ENCODE peak calls at places on chromosome 11, in four cellular contexts. N is tibial nerve, Q is progenitor cell of endocrine pancreas, A is neural progenitor cell. U is an unnamed sample.

GRCh38 chr11:110184974-110185597 is 91.9 kb downstream of the ZC3H12C start:
- DNase-seq in N (peak), A (no peak), Q (no peak), U (no peak)

GRCh38 chr11:128630367-128631230 is 43.2 kb upstream of the ETS1 start:
- DNase-seq in A (peak), Q (peak), N (peak), U (peak)

GRCh38 chr11:58958500-58958899 is 19.2 kb downstream of the GLYATL1 start:
- DNase-seq in Q (no peak), N (peak), A (peak), U (peak)

GRCh38 chr11:14357843-14358728 is 897 bp downstream of the RRAS2 start:
- DNase-seq in A (peak), N (no peak), Q (peak), U (peak)

GRCh38 chr11:17528181-17528691 is 16.0 kb downstream of the USH1C start:
- DNase-seq in N (peak), A (peak), Q (peak), U (no peak)

GRCh38 chr11:2536440-2536989 is 91.7 kb downstream of the KCNQ1 start:
- DNase-seq in Q (no peak), N (no peak), A (no peak), U (no peak)

GRCh38 chr11:130909650-130910049 is 6.6 kb downstream of the SNX19 start:
- DNase-seq in Q (no peak), N (no peak), A (no peak), U (no peak)

GRCh38 chr11:46050065-46050464 is 71.2 kb downstream of the PHF21A start:
- DNase-seq in A (peak), N (no peak), Q (no peak), U (no peak)

GRCh38 chr11:2272946-2273280 is 2.5 kb upstream of the ASCL2 start:
- DNase-seq in Q (no peak), A (no peak), N (no peak), U (no peak)

GRCh38 chr11:63906585-63906984 is 10.4 kb downstream of the RCOR2 start:
- DNase-seq in Q (no peak), N (no peak), A (peak), U (no peak)

GRCh38 chr11:85947431-85948272 is 92.5 kb downstream of the CCDC83 start:
- DNase-seq in Q (no peak), A (no peak), N (peak), U (no peak)

GRCh38 chr11:58608331-58608730 is 14.1 kb upstream of the CNTF start:
- DNase-seq in A (no peak), Q (no peak), N (no peak), U (no peak)

GRCh38 chr11:61742391-61742790 is 10.0 kb upstream of the MYRF start:
- DNase-seq in A (no peak), Q (no peak), N (peak), U (no peak)

GRCh38 chr11:40094954-40095353 is 1364.5 kb downstream of the LRRC4C start:
- DNase-seq in Q (no peak), N (no peak), A (no peak), U (no peak)

GRCh38 chr11:77149716-77150392 is 21.8 kb downstream of the MYO7A start:
- DNase-seq in Q (no peak), A (no peak), N (no peak), U (no peak)

GRCh38 chr11:26806209-26806608 is 84.3 kb upstream of the SLC5A12 start:
- DNase-seq in A (no peak), N (no peak), Q (no peak), U (no peak)

GRCh38 chr11:64659417-64660144 is 63.4 kb downstream of the NRXN2 start:
- DNase-seq in A (no peak), N (no peak), Q (no peak), U (no peak)

GRCh38 chr11:13012037-13012693 is 3.0 kb downstream of the RASSF10 start:
- DNase-seq in Q (peak), A (peak), N (no peak), U (no peak)

GRCh38 chr11:65786008-65786785 is 666 bp upstream of the OVOL1 start:
- DNase-seq in Q (no peak), N (no peak), A (peak), U (peak)

GRCh38 chr11:133605493-133605892 is 73.2 kb upstream of the OPCML start:
- DNase-seq in Q (no peak), N (no peak), A (no peak), U (no peak)

GRCh38 chr11:45982656-45983470 is 60.4 kb downstream of the LARGE2 start:
- DNase-seq in A (peak), N (no peak), Q (no peak), U (no peak)

GRCh38 chr11:41920374-41920773 is 460.9 kb upstream of the LRRC4C start:
- DNase-seq in N (no peak), Q (no peak), A (no peak), U (no peak)

GRCh38 chr11:65906602-65907001 is 6.4 kb upstream of the FOSL1 start:
- DNase-seq in N (no peak), Q (no peak), A (no peak), U (no peak)

GRCh38 chr11:31640611-31641010 is 131.0 kb downstream of the ELP4 start:
- DNase-seq in N (no peak), Q (no peak), A (peak), U (no peak)

GRCh38 chr11:19110290-19110689 is 6.7 kb upstream of the ZDHHC13 start:
- DNase-seq in A (peak), N (no peak), Q (no peak), U (no peak)

GRCh38 chr11:45827123-45827522 is 20.2 kb upstream of the CRY2 start:
- DNase-seq in A (no peak), N (no peak), Q (no peak), U (no peak)

GRCh38 chr11:69106124-69106811 is 49.5 kb upstream of the SMIM38 start:
- DNase-seq in A (no peak), Q (no peak), N (no peak), U (no peak)

GRCh38 chr11:14425621-14426020 is 66.6 kb upstream of the RRAS2 start:
- DNase-seq in A (no peak), Q (no peak), N (no peak), U (no peak)

GRCh38 chr11:12810497-12810896 is 136.3 kb downstream of the TEAD1 start:
- DNase-seq in N (no peak), A (no peak), Q (no peak), U (no peak)

GRCh38 chr11:103862827-103863213 is 173.6 kb upstream of the DDI1 start:
- DNase-seq in A (peak), N (no peak), Q (no peak), U (no peak)

GRCh38 chr11:2750601-2751522 is 51.1 kb upstream of the KCNQ1OT1 start:
- DNase-seq in Q (no peak), A (peak), N (no peak), U (no peak)

GRCh38 chr11:125426818-125427528 is 69.1 kb downstream of the FEZ1 start:
- DNase-seq in A (no peak), Q (no peak), N (no peak), U (no peak)

GRCh38 chr11:94557992-94558391 is 9.2 kb upstream of the PIWIL4 start:
- DNase-seq in N (no peak), A (no peak), Q (no peak), U (no peak)

GRCh38 chr11:67289226-67289650 is at the start of gene ANKRD13D:
- DNase-seq in Q (peak), A (no peak), N (no peak), U (no peak)

GRCh38 chr11:33772300-33772699 is 2.0 kb downstream of the FBXO3 start:
- DNase-seq in N (no peak), A (no peak), Q (no peak), U (no peak)

GRCh38 chr11:75063732-75064314 is 32.9 kb downstream of the OR2AT4 start:
- DNase-seq in N (no peak), Q (no peak), A (no peak), U (no peak)

GRCh38 chr11:115264278-115264677 is 239.9 kb downstream of the CADM1 start:
- DNase-seq in Q (no peak), A (no peak), N (no peak), U (no peak)

GRCh38 chr11:2530131-2530854 is 85.5 kb downstream of the KCNQ1 start:
- DNase-seq in Q (no peak), N (no peak), A (no peak), U (no peak)

GRCh38 chr11:69053546-69054396 is 5.0 kb downstream of the TPCN2 start:
- DNase-seq in A (no peak), Q (no peak), N (no peak), U (no peak)

GRCh38 chr11:119626197-119626909 is 102.6 kb downstream of the NECTIN1 start:
- DNase-seq in A (no peak), Q (no peak), N (no peak), U (no peak)

GRCh38 chr11:119623682-119624081 is 105.3 kb downstream of the NECTIN1 start:
- DNase-seq in Q (no peak), A (no peak), N (no peak), U (no peak)

GRCh38 chr11:119625206-119625988 is 103.6 kb downstream of the NECTIN1 start:
- DNase-seq in Q (no peak), A (no peak), N (no peak), U (no peak)

GRCh38 chr11:119622454-119623143 is 106.4 kb downstream of the NECTIN1 start:
- DNase-seq in N (no peak), A (peak), Q (no peak), U (no peak)

GRCh38 chr11:119624102-119624615 is 104.8 kb downstream of the NECTIN1 start:
- DNase-seq in A (peak), N (no peak), Q (no peak), U (no peak)
- TF ChIP-seq CTCF in A (peak), N (no peak), Q (peak), U (no peak)

DNA sequence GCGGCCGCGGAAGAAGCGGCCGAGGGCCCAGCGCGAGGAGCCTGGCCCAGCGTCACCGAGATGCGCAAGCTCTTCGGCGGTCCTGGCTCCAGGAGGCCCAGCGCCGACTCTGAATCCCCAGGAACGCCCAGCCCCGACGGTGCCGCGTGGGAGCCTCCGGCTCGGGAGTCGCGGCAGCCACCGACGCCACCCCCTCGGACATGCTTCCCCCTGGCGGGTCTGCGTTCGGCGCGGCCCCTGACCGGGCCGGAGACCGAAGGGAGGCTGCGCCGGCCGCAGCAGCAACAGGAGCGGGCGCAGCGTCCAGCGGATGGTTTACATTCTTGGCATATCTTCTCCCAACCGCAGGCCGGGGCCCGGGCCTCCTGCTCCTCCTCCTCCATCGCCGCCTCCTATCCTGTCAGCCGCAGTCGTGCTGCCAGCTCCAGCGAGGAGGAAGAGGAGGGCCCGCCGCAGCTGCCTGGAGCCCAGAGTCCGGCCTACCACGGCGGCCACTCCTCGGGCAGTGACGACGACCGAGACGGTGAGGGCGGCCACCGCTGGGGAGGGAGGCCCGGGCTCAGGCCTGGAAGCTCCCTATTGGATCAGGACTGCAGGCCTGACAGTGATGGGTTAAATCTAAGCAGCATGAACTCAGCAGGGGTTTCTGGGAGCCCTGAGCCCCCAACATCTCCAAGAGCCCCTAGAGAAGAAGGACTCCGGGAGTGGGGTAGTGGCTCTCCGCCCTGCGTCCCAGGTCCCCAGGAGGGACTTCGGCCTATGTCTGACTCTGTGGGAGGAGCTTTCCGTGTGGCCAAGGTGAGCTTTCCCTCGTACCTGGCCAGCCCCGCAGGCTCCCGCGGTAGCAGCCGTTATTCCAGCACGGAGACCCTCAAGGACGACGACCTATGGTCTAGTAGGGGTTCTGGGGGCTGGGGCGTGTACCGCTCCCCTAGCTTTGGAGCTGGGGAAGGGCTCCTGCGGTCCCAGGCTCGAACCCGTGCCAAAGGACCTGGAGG is 1.2 kb downstream of the ARHGEF17 start:
- DNase-seq in A (peak), Q (peak), N (peak), U (no peak)
- TF ChIP-seq CTCF in A (no peak), Q (no peak), N (no peak), U (no peak)

GRCh38 chr11:691710-692590 is 3.1 kb downstream of the DEAF1 start:
- DNase-seq in Q (no peak), N (no peak), A (no peak), U (no peak)
- TF ChIP-seq CTCF in Q (no peak), N (no peak), A (no peak), U (no peak)

GRCh38 chr11:107996025-107996776 is 12.5 kb upstream of the CUL5 start:
- DNase-seq in Q (no peak), N (no peak), A (no peak), U (no peak)
- TF ChIP-seq CTCF in Q (no peak), N (no peak), A (no peak), U (no peak)

DNA sequence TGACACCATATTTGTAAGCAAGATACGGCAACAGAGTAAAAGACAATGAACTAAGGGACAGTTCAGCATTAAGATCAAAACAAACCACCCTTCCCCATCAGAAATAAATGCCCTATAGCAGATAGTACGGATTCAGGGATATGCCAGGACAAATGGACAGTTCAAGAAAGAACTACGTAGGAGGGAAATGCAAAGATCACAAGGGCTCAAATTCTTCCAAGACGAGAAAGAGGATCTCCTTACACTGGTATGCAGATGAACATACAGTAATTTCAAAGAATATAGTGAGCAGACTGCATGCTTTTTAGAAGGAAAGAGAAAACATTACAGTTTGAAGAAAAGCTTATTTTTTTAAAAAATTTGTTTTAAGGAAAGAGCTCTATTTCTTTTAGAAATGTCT is 124.7 kb upstream of the APOA1 start:
- DNase-seq in N (no peak), Q (no peak), A (no peak), U (no peak)
- TF ChIP-seq CTCF in N (no peak), Q (no peak), A (no peak), U (no peak)

GRCh38 chr11:21933095-21933494 is 259.8 kb upstream of the ANO5 start:
- DNase-seq in N (no peak), A (no peak), Q (no peak), U (no peak)
- TF ChIP-seq CTCF in N (no peak), A (peak), Q (peak), U (no peak)

GRCh38 chr11:6614446-6614845 is 2.4 kb upstream of the TAF10 start:
- DNase-seq in A (no peak), Q (no peak), N (no peak), U (no peak)

GRCh38 chr11:6612008-6612815 is at the start of gene TAF10:
- DNase-seq in Q (peak), N (peak), A (peak), U (peak)

GRCh38 chr11:6611092-6612007 is 666 bp downstream of the TAF10 start:
- DNase-seq in A (peak), N (no peak), Q (no peak), U (peak)

GRCh38 chr11:6613496-6613895 is 1.5 kb upstream of the TAF10 start:
- DNase-seq in N (no peak), Q (no peak), A (no peak), U (no peak)

DNA sequence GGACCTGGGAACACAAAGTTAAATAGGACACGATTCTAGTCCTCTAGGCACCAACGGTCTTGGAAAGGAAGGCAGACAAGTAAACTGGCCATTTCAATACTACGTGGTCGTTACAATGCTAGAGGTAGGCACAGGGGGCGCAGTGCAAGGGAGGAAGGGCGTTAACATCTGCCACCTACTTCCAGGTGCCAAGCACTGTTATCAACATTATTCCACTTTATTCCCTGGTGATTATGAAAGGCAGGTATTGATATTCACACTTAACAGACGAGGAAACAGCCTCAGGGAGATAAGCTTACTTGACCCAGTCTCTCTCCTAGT is 760 bp upstream of the TAF10 start:
- DNase-seq in Q (no peak), A (peak), N (peak), U (no peak)
- TF ChIP-seq CTCF in Q (peak), A (peak), N (peak), U (no peak)

GRCh38 chr11:35717043-35717442 is 54.5 kb downstream of the TRIM44 start:
- DNase-seq in Q (no peak), N (no peak), A (peak), U (no peak)
- TF ChIP-seq CTCF in Q (peak), N (no peak), A (peak), U (no peak)

U was measured in activated B cell treated with CpG ODN at 0.5 μM for 24 hours.